ENCODE peak calls at places on chromosome 7, in nine cellular contexts. One of them, this sample, is unnamed.

GRCh38 chr7:15801565-15801964 is 115.1 kb upstream of the MEOX2 start:
- DNase-seq in astrocyte of the cerebellum: peak; percentile 79
- DNase-seq in mesenteric fat pad: no peak
- DNase-seq in stimulated activated naive CD8-positive, alpha-beta T cell treated with anti-CD3 and anti-CD28 coated beads, Interleukin-15, Interleukin-2, amounts not matched to agents 100 U/mL and 50 U/mL, for 24 hours: no peak
- DNase-seq in nephron progenitor cell: no peak
- DNase-seq in T-helper 1 cell: no peak
- DNase-seq in IMR-90: peak; percentile 49
- DNase-seq in RPMI8226: no peak
- DNase-seq in T-helper 9 cell: no peak
- DNase-seq in this sample: no peak

GRCh38 chr7:95545007-95545615 is 51.2 kb downstream of the PDK4 start:
- DNase-seq in astrocyte of the cerebellum: peak; percentile 31
- DNase-seq in mesenteric fat pad: no peak
- DNase-seq in stimulated activated naive CD8-positive, alpha-beta T cell treated with anti-CD3 and anti-CD28 coated beads, Interleukin-15, Interleukin-2, amounts not matched to agents 100 U/mL and 50 U/mL, for 24 hours: no peak
- DNase-seq in nephron progenitor cell: peak; percentile 18
- DNase-seq in T-helper 1 cell: no peak
- DNase-seq in IMR-90: peak; percentile 65
- DNase-seq in RPMI8226: peak; percentile 67
- DNase-seq in T-helper 9 cell: no peak
- DNase-seq in this sample: no peak

GRCh38 chr7:74047804-74048380 is 19.9 kb downstream of the ELN start:
- DNase-seq in astrocyte of the cerebellum: no peak
- DNase-seq in mesenteric fat pad: no peak
- DNase-seq in stimulated activated naive CD8-positive, alpha-beta T cell treated with anti-CD3 and anti-CD28 coated beads, Interleukin-15, Interleukin-2, amounts not matched to agents 100 U/mL and 50 U/mL, for 24 hours: no peak
- DNase-seq in nephron progenitor cell: no peak
- DNase-seq in T-helper 1 cell: no peak
- DNase-seq in IMR-90: no peak
- DNase-seq in RPMI8226: no peak
- DNase-seq in T-helper 9 cell: no peak
- DNase-seq in this sample: no peak

GRCh38 chr7:141674201-141674671 is 27.7 kb downstream of the DENND11 start:
- DNase-seq in astrocyte of the cerebellum: peak; percentile 45
- DNase-seq in mesenteric fat pad: no peak
- DNase-seq in stimulated activated naive CD8-positive, alpha-beta T cell treated with anti-CD3 and anti-CD28 coated beads, Interleukin-15, Interleukin-2, amounts not matched to agents 100 U/mL and 50 U/mL, for 24 hours: no peak
- DNase-seq in nephron progenitor cell: no peak
- DNase-seq in T-helper 1 cell: no peak
- DNase-seq in IMR-90: no peak
- DNase-seq in RPMI8226: no peak
- DNase-seq in T-helper 9 cell: no peak
- DNase-seq in this sample: no peak

GRCh38 chr7:45983720-45984032 is 62.6 kb upstream of the IGFBP3 start:
- DNase-seq in astrocyte of the cerebellum: no peak
- DNase-seq in mesenteric fat pad: no peak
- DNase-seq in stimulated activated naive CD8-positive, alpha-beta T cell treated with anti-CD3 and anti-CD28 coated beads, Interleukin-15, Interleukin-2, amounts not matched to agents 100 U/mL and 50 U/mL, for 24 hours: no peak
- DNase-seq in nephron progenitor cell: no peak
- DNase-seq in T-helper 1 cell: no peak
- DNase-seq in IMR-90: no peak
- DNase-seq in RPMI8226: no peak
- DNase-seq in T-helper 9 cell: no peak
- DNase-seq in this sample: no peak

GRCh38 chr7:141700291-141700847 is 1.6 kb downstream of the DENND11 start:
- DNase-seq in astrocyte of the cerebellum: no peak
- DNase-seq in mesenteric fat pad: no peak
- DNase-seq in stimulated activated naive CD8-positive, alpha-beta T cell treated with anti-CD3 and anti-CD28 coated beads, Interleukin-15, Interleukin-2, amounts not matched to agents 100 U/mL and 50 U/mL, for 24 hours: no peak
- DNase-seq in nephron progenitor cell: no peak
- DNase-seq in T-helper 1 cell: no peak
- DNase-seq in IMR-90: no peak
- DNase-seq in RPMI8226: no peak
- DNase-seq in T-helper 9 cell: no peak
- DNase-seq in this sample: no peak

GRCh38 chr7:150846291-150847115 is 5.8 kb upstream of the AOC1 start:
- DNase-seq in astrocyte of the cerebellum: no peak
- DNase-seq in mesenteric fat pad: no peak
- DNase-seq in stimulated activated naive CD8-positive, alpha-beta T cell treated with anti-CD3 and anti-CD28 coated beads, Interleukin-15, Interleukin-2, amounts not matched to agents 100 U/mL and 50 U/mL, for 24 hours: no peak
- DNase-seq in nephron progenitor cell: no peak
- DNase-seq in T-helper 1 cell: no peak
- DNase-seq in IMR-90: no peak
- DNase-seq in RPMI8226: no peak
- DNase-seq in T-helper 9 cell: no peak
- DNase-seq in this sample: no peak

GRCh38 chr7:35729061-35729783 is 34.3 kb upstream of the HERPUD2 start:
- DNase-seq in astrocyte of the cerebellum: no peak
- DNase-seq in mesenteric fat pad: no peak
- DNase-seq in stimulated activated naive CD8-positive, alpha-beta T cell treated with anti-CD3 and anti-CD28 coated beads, Interleukin-15, Interleukin-2, amounts not matched to agents 100 U/mL and 50 U/mL, for 24 hours: peak; percentile 63
- DNase-seq in nephron progenitor cell: no peak
- DNase-seq in T-helper 1 cell: no peak
- DNase-seq in IMR-90: no peak
- DNase-seq in RPMI8226: peak; percentile 79
- DNase-seq in T-helper 9 cell: peak; percentile 15
- DNase-seq in this sample: no peak

GRCh38 chr7:14446829-14447228 is 455.7 kb downstream of the DGKB start:
- DNase-seq in astrocyte of the cerebellum: no peak
- DNase-seq in mesenteric fat pad: no peak
- DNase-seq in stimulated activated naive CD8-positive, alpha-beta T cell treated with anti-CD3 and anti-CD28 coated beads, Interleukin-15, Interleukin-2, amounts not matched to agents 100 U/mL and 50 U/mL, for 24 hours: peak; percentile 9
- DNase-seq in nephron progenitor cell: no peak
- DNase-seq in T-helper 1 cell: no peak
- DNase-seq in IMR-90: no peak
- DNase-seq in RPMI8226: peak; percentile 26
- DNase-seq in T-helper 9 cell: no peak
- DNase-seq in this sample: no peak

GRCh38 chr7:3880221-3880935 is 579.3 kb downstream of the SDK1 start:
- DNase-seq in astrocyte of the cerebellum: no peak
- DNase-seq in mesenteric fat pad: no peak
- DNase-seq in stimulated activated naive CD8-positive, alpha-beta T cell treated with anti-CD3 and anti-CD28 coated beads, Interleukin-15, Interleukin-2, amounts not matched to agents 100 U/mL and 50 U/mL, for 24 hours: no peak
- DNase-seq in nephron progenitor cell: no peak
- DNase-seq in T-helper 1 cell: no peak
- DNase-seq in IMR-90: no peak
- DNase-seq in RPMI8226: peak; percentile 84
- DNase-seq in T-helper 9 cell: no peak
- DNase-seq in this sample: no peak

This sample was measured in activated T-cell treated with anti-CD3 and anti-CD28 coated beads for 24 hours.